ENCODE peak calls at places on chromosomes 6 and 20, in six cellular contexts. V, O, K, S, M and E are unnamed samples.
A peak's percentile ranks its signal among the peaks of the same experiment; 100 is the strongest.

GRCh38 chr20:57388953-57389694 is 2.1 kb upstream of the RBM38 start:
- DNase-seq in M (peak; percentile 84), V (peak; percentile 98), O (peak; percentile 82), S (peak; percentile 86), K (peak; percentile 65), E (peak; percentile 84)

GRCh38 chr20:32437391-32438074 is 79.4 kb downstream of the ASXL1 start:
- DNase-seq in M (peak; percentile 61), V (peak; percentile 69), O (no peak), S (no peak), K (no peak), E (no peak)

GRCh38 chr20:7352165-7352564 is 584.7 kb downstream of the BMP2 start:
- DNase-seq in V (no peak), M (no peak), K (no peak), S (no peak), O (no peak), E (no peak)

GRCh38 chr6:15025416-15025815 is 220.5 kb upstream of the JARID2 start:
- DNase-seq in V (no peak), O (no peak), S (no peak), M (no peak), K (no peak), E (no peak)

GRCh38 chr6:28988536-28989415 is 16.3 kb downstream of the ZNF311 start:
- DNase-seq in K (peak; percentile 71), V (no peak), M (peak; percentile 26), O (peak; percentile 79), S (peak; percentile 36), E (peak; percentile 43)

GRCh38 chr6:128259036-128259734 is 261.2 kb downstream of the PTPRK start:
- DNase-seq in K (no peak), V (no peak), M (no peak), O (no peak), S (no peak), E (no peak)

GRCh38 chr6:90028080-90028778 is 134.0 kb downstream of the GJA10 start:
- DNase-seq in V (no peak), O (no peak), K (no peak), M (no peak), S (no peak), E (no peak)

GRCh38 chr6:169619650-169620049 is 82.2 kb downstream of the WDR27 start:
- DNase-seq in V (peak; percentile 31), M (no peak), S (no peak), O (no peak), K (peak; percentile 14), E (no peak)

GRCh38 chr6:57324538-57324937 is 7.1 kb downstream of the PRIM2 start:
- DNase-seq in S (no peak), K (peak; percentile 60), M (no peak), O (no peak), V (no peak), E (no peak)

GRCh38 chr6:76073281-76073680 is 819 bp upstream of the IMPG1 start:
- DNase-seq in V (no peak), K (no peak), O (no peak), M (no peak), S (no peak), E (no peak)

GRCh38 chr6:110053395-110054240 is 75.5 kb downstream of the GPR6 start:
- DNase-seq in M (no peak), V (peak; percentile 57), K (peak; percentile 69), O (no peak), S (no peak), E (no peak)

GRCh38 chr20:39070484-39071231 is 108.5 kb downstream of the DHX35 start:
- DNase-seq in V (no peak), S (no peak), K (peak; percentile 21), O (no peak), M (peak; percentile 74), E (no peak)

GRCh38 chr6:40550096-40550731 is 37.0 kb downstream of the LRFN2 start:
- DNase-seq in S (no peak), M (peak; percentile 31), O (no peak), V (peak; percentile 40), K (peak; percentile 53), E (no peak)

GRCh38 chr6:83889625-83890024 is 30.1 kb downstream of the CYB5R4 start:
- DNase-seq in K (no peak), M (no peak), V (no peak), O (no peak), S (no peak), E (no peak)

GRCh38 chr6:51301969-51302368 is 483.3 kb downstream of the TFAP2B start:
- DNase-seq in V (no peak), O (no peak), K (no peak), S (no peak), M (no peak), E (no peak)

GRCh38 chr20:5706797-5707196 is 43.4 kb upstream of the SHLD1 start:
- DNase-seq in K (no peak), O (no peak), S (no peak), M (no peak), V (no peak), E (no peak)

GRCh38 chr6:1381397-1382330 is 7.7 kb upstream of the FOXF2 start:
- DNase-seq in K (peak; percentile 50), M (peak; percentile 32), S (no peak), O (no peak), V (peak; percentile 88), E (no peak)

GRCh38 chr6:162177733-162178132 is 549.8 kb downstream of the PRKN start:
- DNase-seq in M (no peak), S (no peak), K (peak; percentile 50), V (no peak), O (no peak), E (peak; percentile 43)

GRCh38 chr20:22575087-22575721 is 9.2 kb downstream of the FOXA2 start:
- DNase-seq in V (no peak), K (no peak), M (no peak), S (no peak), O (no peak), E (no peak)

GRCh38 chr20:44720994-44721784 is 6.0 kb downstream of the CCN5 start:
- DNase-seq in K (peak; percentile 94), O (peak; percentile 72), S (no peak), V (no peak), M (peak; percentile 71), E (no peak)

GRCh38 chr20:22579119-22579427 is 5.3 kb downstream of the FOXA2 start:
- DNase-seq in V (no peak), O (no peak), M (no peak), S (no peak), K (no peak), E (no peak)

GRCh38 chr20:16926626-16927025 is 178.5 kb downstream of the OTOR start:
- DNase-seq in V (no peak), M (no peak), K (no peak), S (no peak), O (no peak), E (no peak)

GRCh38 chr6:52595000-52595795 is 18.3 kb upstream of the TRAM2 start:
- DNase-seq in V (no peak), O (peak; percentile 44), M (peak; percentile 30), S (peak; percentile 34), K (peak; percentile 96), E (peak; percentile 48)

GRCh38 chr20:51360451-51361230 is 181.9 kb downstream of the NFATC2 start:
- DNase-seq in M (no peak), K (peak; percentile 98), O (no peak), V (no peak), S (no peak), E (no peak)

GRCh38 chr6:137665342-137665741 is 171.1 kb upstream of the OLIG3 start:
- DNase-seq in O (no peak), K (no peak), S (no peak), V (no peak), M (no peak), E (no peak)
- H3K4me3 ChIP-seq in O (no peak overlapping the region), K (no peak overlapping the region), S (no peak overlapping the region), V (no peak overlapping the region), M (no peak overlapping the region), E (no peak overlapping the region)

DNA sequence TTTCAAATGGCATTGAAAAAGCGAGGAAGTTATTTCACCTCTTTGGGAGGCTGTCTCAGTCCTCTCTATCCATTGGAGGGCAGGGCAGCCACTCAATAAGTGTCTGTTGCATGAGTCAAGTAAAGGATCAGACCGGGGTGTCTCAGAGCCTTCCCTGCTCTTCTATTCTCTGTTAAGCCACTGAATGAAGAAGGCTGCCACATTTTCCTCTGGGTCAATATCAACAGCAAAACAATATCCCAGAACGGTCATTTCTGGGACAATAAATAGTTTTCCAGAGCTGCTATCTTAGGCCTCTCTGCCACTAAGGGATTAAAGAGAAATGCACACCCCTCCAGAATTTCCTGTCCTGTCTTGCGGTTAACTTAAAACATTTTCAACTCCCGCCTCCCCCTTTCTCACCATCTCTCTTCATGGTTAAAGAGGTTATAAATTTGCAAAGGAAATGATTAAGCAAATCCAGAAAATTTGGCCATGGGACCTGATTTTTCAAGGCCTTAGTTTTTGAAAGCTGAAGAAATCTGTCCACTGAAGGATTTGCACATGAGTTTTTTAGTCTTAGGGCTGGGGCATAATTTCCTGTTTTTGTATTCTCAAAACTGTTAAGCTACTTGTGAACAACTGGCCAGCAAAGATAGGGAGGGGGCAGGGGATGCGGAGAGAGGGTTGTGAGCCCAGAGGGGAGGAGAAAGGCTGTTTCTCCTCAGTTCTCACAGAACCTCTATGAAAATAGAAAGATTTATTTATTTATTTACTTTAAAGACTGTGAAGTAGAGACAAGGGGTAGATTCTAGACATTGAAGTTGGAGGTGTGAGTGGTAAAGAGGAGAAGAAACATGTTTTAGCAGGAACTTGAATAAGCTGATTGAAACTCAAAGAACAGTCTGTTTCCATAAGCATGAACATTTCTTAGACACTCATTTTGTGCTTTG is 135.7 kb downstream of the BCAS1 start:
- DNase-seq in V (no peak), M (no peak), S (peak; percentile 33), K (peak; percentile 68), O (no peak), E (peak; percentile 49)
- H3K4me3 ChIP-seq in V (no peak overlapping the region), M (no peak overlapping the region), S (no peak overlapping the region), K (no peak overlapping the region), O (no peak overlapping the region), E (no peak overlapping the region)

GRCh38 chr6:150081702-150082101 is 12.8 kb upstream of the ULBP3 start:
- DNase-seq in S (no peak), O (no peak), K (no peak), M (no peak), V (no peak), E (no peak)
- H3K4me3 ChIP-seq in S (no peak overlapping the region), O (no peak overlapping the region), K (no peak overlapping the region), M (no peak overlapping the region), V (no peak overlapping the region), E (no peak overlapping the region)

DNA sequence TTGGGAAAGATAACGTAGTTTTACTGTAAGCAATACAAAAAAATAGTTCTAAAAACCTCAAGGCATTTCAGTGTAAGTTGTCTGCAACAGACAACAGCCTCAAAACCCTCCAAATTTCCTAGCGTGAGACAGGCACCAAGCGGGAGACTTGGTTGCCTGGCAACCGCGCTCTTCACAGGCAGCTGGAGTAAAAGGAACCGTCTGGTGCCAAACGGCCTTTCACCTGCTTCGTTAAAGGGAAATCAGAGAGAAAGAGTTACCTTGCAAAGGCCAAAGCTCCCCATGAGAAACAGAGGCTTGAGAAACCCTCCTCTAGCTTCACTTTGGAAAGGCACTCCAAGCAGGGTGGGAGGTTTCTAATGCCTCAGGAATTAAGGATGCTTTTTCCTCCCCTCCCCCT is 129.8 kb upstream of the UFL1 start:
- DNase-seq in O (no peak), K (no peak), S (no peak), V (no peak), M (peak; percentile 50), E (no peak)
- H3K4me3 ChIP-seq in O (no peak overlapping the region), K (no peak overlapping the region), S (no peak overlapping the region), V (no peak overlapping the region), M (no peak overlapping the region), E (no peak overlapping the region)